ENCODE peak calls at places on chromosome 11, in six cellular contexts. One of them, this sample, is unnamed.

GRCh38 chr11:126231725-126232459 is 20.3 kb downstream of the FAM118B start:
- DNase-seq in GM23248: no peak
- DNase-seq in SK-N-SH: no peak
- DNase-seq in HCT116: no peak
- DNase-seq in PC-3: peak; percentile 59
- DNase-seq in MM.1S: no peak
- DNase-seq in this sample: no peak

GRCh38 chr11:24575392-24575791 is 78.5 kb downstream of the LUZP2 start:
- DNase-seq in HCT116: no peak
- DNase-seq in GM23248: peak; percentile 3
- DNase-seq in SK-N-SH: no peak
- DNase-seq in PC-3: peak; percentile 78
- DNase-seq in MM.1S: no peak
- DNase-seq in this sample: no peak

GRCh38 chr11:25211635-25212251 is 714.9 kb downstream of the LUZP2 start:
- DNase-seq in HCT116: no peak
- DNase-seq in PC-3: peak; percentile 83
- DNase-seq in SK-N-SH: no peak
- DNase-seq in GM23248: no peak
- DNase-seq in MM.1S: no peak
- DNase-seq in this sample: no peak

GRCh38 chr11:1042626-1043562 is 6.4 kb upstream of the MUC6 start:
- DNase-seq in SK-N-SH: peak; percentile 30
- DNase-seq in MM.1S: no peak
- DNase-seq in PC-3: no peak
- DNase-seq in HCT116: no peak
- DNase-seq in GM23248: no peak
- DNase-seq in this sample: no peak

GRCh38 chr11:43709689-43710088 is 29.2 kb downstream of the HSD17B12 start:
- DNase-seq in GM23248: no peak
- DNase-seq in HCT116: no peak
- DNase-seq in MM.1S: no peak
- DNase-seq in PC-3: no peak
- DNase-seq in SK-N-SH: no peak
- DNase-seq in this sample: no peak

GRCh38 chr11:45266693-45267451 is 19.3 kb downstream of the SYT13 start:
- DNase-seq in MM.1S: no peak
- DNase-seq in GM23248: no peak
- DNase-seq in HCT116: no peak
- DNase-seq in SK-N-SH: no peak
- DNase-seq in PC-3: no peak
- DNase-seq in this sample: peak; percentile 52

GRCh38 chr11:116312560-116313340 is 460.0 kb downstream of the BUD13 start:
- DNase-seq in GM23248: peak; percentile 1
- DNase-seq in PC-3: no peak
- DNase-seq in MM.1S: no peak
- DNase-seq in HCT116: no peak
- DNase-seq in SK-N-SH: peak; percentile 88
- DNase-seq in this sample: peak; percentile 42

GRCh38 chr11:102924851-102925380 is 30.6 kb downstream of the MMP13 start:
- DNase-seq in SK-N-SH: no peak
- DNase-seq in MM.1S: no peak
- DNase-seq in GM23248: no peak
- DNase-seq in PC-3: peak; percentile 49
- DNase-seq in HCT116: no peak
- DNase-seq in this sample: no peak

GRCh38 chr11:93817426-93818348 is 32.7 kb downstream of the VSTM5 start:
- DNase-seq in MM.1S: no peak
- DNase-seq in PC-3: no peak
- DNase-seq in GM23248: peak; percentile 49
- DNase-seq in HCT116: no peak
- DNase-seq in SK-N-SH: no peak
- DNase-seq in this sample: no peak
- H3K9ac ChIP-seq in MM.1S: no peak overlapping the region
- H3K9ac ChIP-seq in PC-3: no peak overlapping the region
- H3K9ac ChIP-seq in GM23248: no peak overlapping the region
- H3K9ac ChIP-seq in HCT116: no peak overlapping the region
- H3K9ac ChIP-seq in SK-N-SH: no peak overlapping the region
- H3K9ac ChIP-seq in this sample: no peak overlapping the region

GRCh38 chr11:100753144-100753543 is 66.1 kb downstream of the ARHGAP42 start:
- DNase-seq in HCT116: no peak
- DNase-seq in GM23248: no peak
- DNase-seq in MM.1S: no peak
- DNase-seq in PC-3: peak; percentile 80
- DNase-seq in SK-N-SH: no peak
- DNase-seq in this sample: peak; percentile 36
- H3K9me3 ChIP-seq in HCT116: no peaks in the 10 kb centered on the region
- H3K9me3 ChIP-seq in GM23248: no peaks in the 10 kb centered on the region
- H3K9me3 ChIP-seq in MM.1S: no peaks in the 10 kb centered on the region
- H3K9me3 ChIP-seq in PC-3: no peaks in the 10 kb centered on the region
- H3K9me3 ChIP-seq in SK-N-SH: no peaks in the 10 kb centered on the region
- H3K9me3 ChIP-seq in this sample: no peaks in the 10 kb centered on the region

DNA sequence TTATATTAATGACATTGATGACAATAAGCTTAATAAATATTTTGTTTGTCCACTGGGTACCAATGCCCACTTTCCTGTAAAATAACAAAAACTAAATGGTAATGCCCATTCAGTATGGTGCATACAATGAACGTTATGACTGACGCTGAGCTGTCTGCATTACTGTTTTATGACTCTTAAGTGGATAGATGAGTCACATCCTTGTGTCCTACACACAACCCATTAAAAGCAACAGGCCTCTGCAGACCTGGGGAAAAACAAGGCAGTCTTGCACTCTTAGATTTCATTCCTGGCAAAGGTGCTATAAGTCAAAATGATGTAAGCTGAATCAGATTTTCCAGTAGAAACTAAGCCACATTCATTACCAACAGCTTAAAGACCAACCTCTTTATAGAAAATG is 176.3 kb upstream of the TMEM45B start:
- DNase-seq in PC-3: peak; percentile 99
- DNase-seq in HCT116: peak; percentile 96
- DNase-seq in MM.1S: no peak
- DNase-seq in SK-N-SH: no peak
- DNase-seq in GM23248: peak; percentile 97
- DNase-seq in this sample: no peak
- TF ChIP-seq EZH2phosphoT487 in PC-3: no peak
- TF ChIP-seq EZH2phosphoT487 in HCT116: no peak
- TF ChIP-seq EZH2phosphoT487 in MM.1S: no peak
- TF ChIP-seq EZH2phosphoT487 in SK-N-SH: no peak
- TF ChIP-seq EZH2phosphoT487 in GM23248: no peak
- TF ChIP-seq EZH2phosphoT487 in this sample: no peak

DNA sequence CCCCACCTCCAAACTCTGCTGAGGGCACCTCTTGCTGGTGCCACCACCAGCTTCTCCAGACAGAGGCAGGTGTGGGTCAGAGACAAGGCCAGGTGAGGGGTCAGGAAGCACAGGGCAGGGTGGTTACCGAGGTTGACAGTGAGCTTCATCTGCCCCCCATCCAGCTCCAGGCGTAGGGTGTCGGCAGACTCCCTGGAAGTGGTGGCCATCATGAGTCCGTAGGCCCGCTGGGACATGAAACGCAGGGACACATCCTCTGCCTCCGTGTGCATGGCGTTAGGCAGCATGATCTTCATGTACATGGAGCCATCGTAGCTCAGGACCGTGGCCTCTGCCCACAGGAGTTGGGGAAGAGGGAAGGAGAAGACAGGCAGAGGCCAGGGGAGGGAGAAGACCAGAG is 62.8 kb downstream of the NRXN2 start:
- DNase-seq in HCT116: no peak
- DNase-seq in GM23248: no peak
- DNase-seq in SK-N-SH: no peak
- DNase-seq in MM.1S: no peak
- DNase-seq in PC-3: no peak
- DNase-seq in this sample: no peak
- H3K9ac ChIP-seq in HCT116: no peak overlapping the region
- H3K9ac ChIP-seq in GM23248: peak overlapping the region; percentile 63
- H3K9ac ChIP-seq in SK-N-SH: no peak overlapping the region
- H3K9ac ChIP-seq in MM.1S: no peak overlapping the region
- H3K9ac ChIP-seq in PC-3: no peak overlapping the region
- H3K9ac ChIP-seq in this sample: no peak overlapping the region

GRCh38 chr11:108207683-108208060 is 14.8 kb downstream of the NPAT start:
- DNase-seq in PC-3: no peak
- DNase-seq in SK-N-SH: no peak
- DNase-seq in GM23248: no peak
- DNase-seq in HCT116: no peak
- DNase-seq in MM.1S: no peak
- DNase-seq in this sample: no peak

GRCh38 chr11:108204918-108205499 is 17.4 kb downstream of the NPAT start:
- DNase-seq in GM23248: no peak
- DNase-seq in MM.1S: no peak
- DNase-seq in HCT116: no peak
- DNase-seq in SK-N-SH: no peak
- DNase-seq in PC-3: no peak
- DNase-seq in this sample: no peak

GRCh38 chr11:108206171-108206570 is 16.3 kb downstream of the NPAT start:
- DNase-seq in HCT116: no peak
- DNase-seq in MM.1S: no peak
- DNase-seq in GM23248: no peak
- DNase-seq in PC-3: no peak
- DNase-seq in SK-N-SH: no peak
- DNase-seq in this sample: no peak

GRCh38 chr11:108204376-108204775 is 18.1 kb downstream of the NPAT start:
- DNase-seq in SK-N-SH: no peak
- DNase-seq in PC-3: no peak
- DNase-seq in GM23248: no peak
- DNase-seq in HCT116: no peak
- DNase-seq in MM.1S: no peak
- DNase-seq in this sample: no peak

DNA sequence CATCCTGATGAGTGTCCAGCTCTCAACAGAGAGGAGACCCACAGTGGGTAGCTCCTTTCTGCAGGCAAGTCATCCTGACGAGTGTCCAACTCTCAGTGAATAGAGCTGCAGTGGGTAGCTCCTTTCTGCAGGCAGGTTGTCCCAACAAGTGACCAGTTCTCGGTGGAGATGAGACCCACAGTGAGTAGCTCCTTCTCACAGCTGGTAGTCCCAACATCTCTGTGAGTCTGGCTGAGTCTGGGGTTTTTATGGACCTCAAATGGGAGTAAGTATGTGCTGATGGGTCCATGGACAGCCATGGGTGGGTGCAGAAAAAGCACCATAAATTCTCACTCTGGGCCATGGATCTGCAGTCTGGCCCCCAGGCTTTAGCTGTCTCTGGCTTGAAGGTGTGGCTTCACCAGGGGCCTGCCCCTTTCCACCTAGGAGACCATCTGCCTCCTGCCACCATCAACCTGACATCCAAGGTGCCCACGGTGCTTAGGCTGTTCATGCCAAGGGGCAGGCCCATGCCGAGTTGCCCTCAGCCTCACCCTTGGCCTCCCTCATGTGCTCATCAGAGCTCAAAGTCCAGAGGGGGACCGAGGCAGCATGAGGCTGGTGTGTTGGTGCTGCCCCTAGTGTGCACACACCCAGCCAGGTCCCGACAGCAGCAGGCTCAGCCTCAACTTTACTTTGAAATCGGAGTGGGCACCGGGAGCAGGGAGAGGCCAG is 15.3 kb downstream of the NPAT start:
- DNase-seq in GM23248: no peak
- DNase-seq in MM.1S: no peak
- DNase-seq in SK-N-SH: no peak
- DNase-seq in HCT116: no peak
- DNase-seq in PC-3: no peak
- DNase-seq in this sample: no peak
- H3K9me3 ChIP-seq in GM23248: no peaks in the 10 kb centered on the region
- H3K9me3 ChIP-seq in MM.1S: no peaks in the 10 kb centered on the region
- H3K9me3 ChIP-seq in SK-N-SH: peaks cover 16% of the 10 kb centered on the region
- H3K9me3 ChIP-seq in HCT116: peaks cover 5% of the 10 kb centered on the region
- H3K9me3 ChIP-seq in PC-3: no peaks in the 10 kb centered on the region
- H3K9me3 ChIP-seq in this sample: no peaks in the 10 kb centered on the region

GRCh38 chr11:34788642-34789041 is 127.5 kb downstream of the APIP start:
- DNase-seq in GM23248: no peak
- DNase-seq in HCT116: no peak
- DNase-seq in MM.1S: no peak
- DNase-seq in SK-N-SH: no peak
- DNase-seq in PC-3: no peak
- DNase-seq in this sample: no peak
- TF ChIP-seq EZH2phosphoT487 in GM23248: no peak
- TF ChIP-seq EZH2phosphoT487 in HCT116: no peak
- TF ChIP-seq EZH2phosphoT487 in MM.1S: no peak
- TF ChIP-seq EZH2phosphoT487 in SK-N-SH: no peak
- TF ChIP-seq EZH2phosphoT487 in PC-3: no peak
- TF ChIP-seq EZH2phosphoT487 in this sample: no peak

DNA sequence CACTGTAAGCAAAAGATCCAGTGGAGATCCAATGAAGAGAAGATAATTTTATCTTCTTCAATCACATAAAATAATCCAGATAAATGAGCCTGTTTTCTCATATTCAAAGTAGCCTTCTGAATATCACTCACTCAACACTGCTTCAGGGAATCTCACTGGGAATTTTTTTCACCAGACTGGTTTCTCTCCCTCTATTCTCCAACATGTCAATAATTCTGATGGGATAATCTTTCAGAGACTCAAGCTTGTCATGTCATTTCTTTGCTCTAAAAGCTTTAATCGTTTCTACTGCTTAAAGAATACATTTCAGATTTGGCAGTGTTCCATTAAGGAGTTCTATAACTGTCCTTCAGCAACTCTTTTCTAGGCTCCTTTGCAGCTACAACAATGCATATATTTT is 16.3 kb downstream of the CNTN5 start:
- DNase-seq in HCT116: no peak
- DNase-seq in GM23248: no peak
- DNase-seq in PC-3: no peak
- DNase-seq in MM.1S: no peak
- DNase-seq in SK-N-SH: no peak
- DNase-seq in this sample: no peak
- H3K9ac ChIP-seq in HCT116: no peak overlapping the region
- H3K9ac ChIP-seq in GM23248: no peak overlapping the region
- H3K9ac ChIP-seq in PC-3: no peak overlapping the region
- H3K9ac ChIP-seq in MM.1S: no peak overlapping the region
- H3K9ac ChIP-seq in SK-N-SH: no peak overlapping the region
- H3K9ac ChIP-seq in this sample: no peak overlapping the region